ENCODE peak calls at places on chromosomes 5 and 9, in four cellular contexts. One of them, this sample, is unnamed. For H3K4me1, the result is how much of the 10 kb centered on the place peaks cover.

GRCh38 chr9:16318516-16319060 is 551.9 kb downstream of the BNC2 start:
- DNase-seq in right lobe of liver: no peak
- DNase-seq in heart left ventricle: no peak
- DNase-seq in GM23338: no peak
- DNase-seq in this sample: no peak

GRCh38 chr5:169772256-169772655 is 135.2 kb downstream of the DOCK2 start:
- DNase-seq in right lobe of liver: no peak
- DNase-seq in heart left ventricle: no peak
- DNase-seq in GM23338: no peak
- DNase-seq in this sample: no peak

GRCh38 chr5:77546-77945 is 14.4 kb upstream of the PLEKHG4B start:
- DNase-seq in right lobe of liver: no peak
- DNase-seq in heart left ventricle: no peak
- DNase-seq in GM23338: no peak
- DNase-seq in this sample: no peak

GRCh38 chr5:173231996-173232498 is 3.0 kb downstream of the NKX2-5 start:
- DNase-seq in right lobe of liver: no peak
- DNase-seq in heart left ventricle: no peak
- DNase-seq in GM23338: peak
- DNase-seq in this sample: no peak

GRCh38 chr5:44365351-44365750 is 23.9 kb downstream of the FGF10 start:
- DNase-seq in right lobe of liver: no peak
- DNase-seq in heart left ventricle: no peak
- DNase-seq in GM23338: no peak
- DNase-seq in this sample: no peak

GRCh38 chr5:72369301-72370079 is 49.3 kb downstream of the PTCD2 start:
- DNase-seq in right lobe of liver: no peak
- DNase-seq in heart left ventricle: no peak
- DNase-seq in GM23338: no peak
- DNase-seq in this sample: no peak

GRCh38 chr5:79143684-79144379 is 32.2 kb downstream of the BHMT start:
- DNase-seq in right lobe of liver: no peak
- DNase-seq in heart left ventricle: no peak
- DNase-seq in GM23338: no peak
- DNase-seq in this sample: no peak

GRCh38 chr5:7396169-7397004 is 449 bp downstream of the ADCY2 start:
- DNase-seq in right lobe of liver: no peak
- DNase-seq in heart left ventricle: no peak
- DNase-seq in GM23338: peak
- DNase-seq in this sample: peak

GRCh38 chr5:5203441-5203840 is 63.3 kb downstream of the ADAMTS16 start:
- DNase-seq in right lobe of liver: no peak
- DNase-seq in heart left ventricle: no peak
- DNase-seq in GM23338: no peak
- DNase-seq in this sample: no peak

GRCh38 chr5:30100148-30100547 is 1093.3 kb upstream of the CDH6 start:
- DNase-seq in right lobe of liver: no peak
- DNase-seq in heart left ventricle: no peak
- DNase-seq in GM23338: peak
- DNase-seq in this sample: no peak

GRCh38 chr5:116448450-116448849 is 126.2 kb downstream of the SEMA6A start:
- DNase-seq in right lobe of liver: no peak
- DNase-seq in heart left ventricle: no peak
- DNase-seq in GM23338: no peak
- DNase-seq in this sample: no peak

GRCh38 chr5:52620315-52620714 is 167.4 kb upstream of the ITGA1 start:
- DNase-seq in right lobe of liver: no peak
- DNase-seq in heart left ventricle: no peak
- DNase-seq in GM23338: no peak
- DNase-seq in this sample: no peak

GRCh38 chr5:65923339-65923738 is 3.0 kb upstream of the ERBIN start:
- DNase-seq in right lobe of liver: no peak
- DNase-seq in heart left ventricle: no peak
- DNase-seq in GM23338: no peak
- DNase-seq in this sample: no peak

GRCh38 chr9:79764377-79764776 is 192.6 kb downstream of the TLE4 start:
- DNase-seq in right lobe of liver: no peak
- DNase-seq in heart left ventricle: peak
- DNase-seq in GM23338: no peak
- DNase-seq in this sample: no peak

GRCh38 chr5:173155912-173156311 is 11.6 kb downstream of the BNIP1 start:
- DNase-seq in right lobe of liver: no peak
- DNase-seq in heart left ventricle: no peak
- DNase-seq in GM23338: no peak
- DNase-seq in this sample: no peak

GRCh38 chr5:136195971-136196577 is 3.1 kb upstream of the SMIM32 start:
- DNase-seq in right lobe of liver: no peak
- DNase-seq in heart left ventricle: no peak
- DNase-seq in GM23338: no peak
- DNase-seq in this sample: no peak

GRCh38 chr9:755454-756381 is 85.8 kb upstream of the DMRT1 start:
- DNase-seq in right lobe of liver: no peak
- DNase-seq in heart left ventricle: no peak
- DNase-seq in GM23338: no peak
- DNase-seq in this sample: no peak

GRCh38 chr5:132498152-132498551 is 7.6 kb upstream of the IRF1 start:
- DNase-seq in right lobe of liver: peak
- DNase-seq in heart left ventricle: no peak
- DNase-seq in GM23338: no peak
- DNase-seq in this sample: peak

GRCh38 chr5:95835682-95836405 is 13.3 kb upstream of the GLRX start:
- DNase-seq in right lobe of liver: no peak
- DNase-seq in heart left ventricle: no peak
- DNase-seq in GM23338: no peak
- DNase-seq in this sample: no peak

GRCh38 chr9:134170525-134171315 is 6.4 kb upstream of the RNU6ATAC start:
- DNase-seq in right lobe of liver: no peak
- DNase-seq in heart left ventricle: no peak
- DNase-seq in GM23338: no peak
- DNase-seq in this sample: peak

GRCh38 chr9:107932601-107933000 is 443.0 kb upstream of the KLF4 start:
- DNase-seq in right lobe of liver: no peak
- DNase-seq in heart left ventricle: no peak
- DNase-seq in GM23338: no peak
- DNase-seq in this sample: no peak

GRCh38 chr5:111703662-111704061 is 53.3 kb downstream of the NREP start:
- DNase-seq in right lobe of liver: no peak
- DNase-seq in heart left ventricle: no peak
- DNase-seq in GM23338: no peak
- DNase-seq in this sample: no peak

GRCh38 chr9:91071185-91071990 is 269.8 kb downstream of the SYK start:
- DNase-seq in right lobe of liver: no peak
- DNase-seq in heart left ventricle: no peak
- DNase-seq in GM23338: no peak
- DNase-seq in this sample: no peak

GRCh38 chr9:123063896-123064295 is 30.4 kb downstream of the GPR21 start:
- DNase-seq in right lobe of liver: no peak
- DNase-seq in heart left ventricle: no peak
- DNase-seq in GM23338: no peak
- DNase-seq in this sample: no peak

GRCh38 chr5:174998131-174998730 is 273.8 kb downstream of the MSX2 start:
- DNase-seq in right lobe of liver: no peak
- DNase-seq in heart left ventricle: no peak
- DNase-seq in GM23338: no peak
- DNase-seq in this sample: no peak

GRCh38 chr5:54388411-54388810 is 67.1 kb upstream of the HSPB3 start:
- DNase-seq in right lobe of liver: no peak
- DNase-seq in heart left ventricle: no peak
- DNase-seq in GM23338: no peak
- DNase-seq in this sample: peak

GRCh38 chr9:38047301-38048251 is 21.5 kb downstream of the SHB start:
- DNase-seq in right lobe of liver: peak
- DNase-seq in heart left ventricle: peak
- DNase-seq in GM23338: peak
- DNase-seq in this sample: peak

GRCh38 chr5:80941496-80941895 is 18.7 kb upstream of the RASGRF2 start:
- DNase-seq in right lobe of liver: no peak
- DNase-seq in heart left ventricle: no peak
- DNase-seq in GM23338: no peak
- DNase-seq in this sample: no peak

GRCh38 chr9:96006961-96007360 is 131.5 kb downstream of the ERCC6L2 start:
- DNase-seq in right lobe of liver: no peak
- DNase-seq in heart left ventricle: no peak
- DNase-seq in GM23338: no peak
- DNase-seq in this sample: no peak

GRCh38 chr5:32703957-32704356 is 7.2 kb upstream of the NPR3 start:
- DNase-seq in right lobe of liver: no peak
- DNase-seq in heart left ventricle: no peak
- DNase-seq in GM23338: no peak
- DNase-seq in this sample: no peak

GRCh38 chr9:96052703-96053102 is 177.2 kb downstream of the ERCC6L2 start:
- DNase-seq in right lobe of liver: no peak
- DNase-seq in heart left ventricle: no peak
- DNase-seq in GM23338: no peak
- DNase-seq in this sample: no peak

GRCh38 chr5:624118-624950 is 12.2 kb downstream of the CEP72 start:
- DNase-seq in right lobe of liver: no peak
- DNase-seq in heart left ventricle: no peak
- DNase-seq in GM23338: no peak
- DNase-seq in this sample: no peak

GRCh38 chr5:58455966-58456365 is 3.9 kb downstream of the PLK2 start:
- DNase-seq in right lobe of liver: no peak
- DNase-seq in heart left ventricle: no peak
- DNase-seq in GM23338: no peak
- DNase-seq in this sample: no peak
- H3K27ac ChIP-seq in right lobe of liver: no peak
- H3K27ac ChIP-seq in heart left ventricle: peak
- H3K27ac ChIP-seq in GM23338: no peak
- H3K27ac ChIP-seq in this sample: no peak

GRCh38 chr9:112861155-112861554 is 29.5 kb downstream of the SLC46A2 start:
- DNase-seq in right lobe of liver: no peak
- DNase-seq in heart left ventricle: no peak
- DNase-seq in GM23338: no peak
- DNase-seq in this sample: no peak

GRCh38 chr9:112861638-112862555 is 28.8 kb downstream of the SLC46A2 start:
- DNase-seq in right lobe of liver: peak
- DNase-seq in heart left ventricle: peak
- DNase-seq in GM23338: no peak
- DNase-seq in this sample: peak

GRCh38 chr9:112858005-112858404 is 32.7 kb downstream of the SLC46A2 start:
- DNase-seq in right lobe of liver: no peak
- DNase-seq in heart left ventricle: no peak
- DNase-seq in GM23338: no peak
- DNase-seq in this sample: peak

GRCh38 chr9:112858625-112859147 is 32.0 kb downstream of the SLC46A2 start:
- DNase-seq in right lobe of liver: no peak
- DNase-seq in heart left ventricle: no peak
- DNase-seq in GM23338: no peak
- DNase-seq in this sample: no peak

GRCh38 chr9:112860466-112860865 is 30.2 kb downstream of the SLC46A2 start:
- DNase-seq in right lobe of liver: no peak
- DNase-seq in heart left ventricle: no peak
- DNase-seq in GM23338: no peak
- DNase-seq in this sample: no peak
- H3K4me1 ChIP-seq in right lobe of liver: under half
- H3K4me1 ChIP-seq in heart left ventricle: under half
- H3K4me1 ChIP-seq in GM23338: under half
- H3K4me1 ChIP-seq in this sample: under half

GRCh38 chr9:113532809-113533190 is 69.3 kb downstream of the RGS3 start:
- DNase-seq in right lobe of liver: no peak
- DNase-seq in heart left ventricle: no peak
- DNase-seq in GM23338: no peak
- DNase-seq in this sample: no peak

GRCh38 chr9:113530942-113531341 is 67.4 kb downstream of the RGS3 start:
- DNase-seq in right lobe of liver: no peak
- DNase-seq in heart left ventricle: no peak
- DNase-seq in GM23338: no peak
- DNase-seq in this sample: no peak

GRCh38 chr9:113533335-113534225 is 70.1 kb downstream of the RGS3 start:
- DNase-seq in right lobe of liver: no peak
- DNase-seq in heart left ventricle: no peak
- DNase-seq in GM23338: peak
- DNase-seq in this sample: no peak

GRCh38 chr9:113530022-113530635 is 66.6 kb downstream of the RGS3 start:
- DNase-seq in right lobe of liver: no peak
- DNase-seq in heart left ventricle: no peak
- DNase-seq in GM23338: no peak
- DNase-seq in this sample: no peak

GRCh38 chr9:113531919-113532808 is 68.6 kb downstream of the RGS3 start:
- DNase-seq in right lobe of liver: no peak
- DNase-seq in heart left ventricle: no peak
- DNase-seq in GM23338: no peak
- DNase-seq in this sample: no peak
- H3K27ac ChIP-seq in right lobe of liver: no peak
- H3K27ac ChIP-seq in heart left ventricle: no peak
- H3K27ac ChIP-seq in GM23338: no peak
- H3K27ac ChIP-seq in this sample: no peak

GRCh38 chr9:36382484-36382883 is 17.6 kb downstream of the RNF38 start:
- DNase-seq in right lobe of liver: no peak
- DNase-seq in heart left ventricle: no peak
- DNase-seq in GM23338: peak
- DNase-seq in this sample: no peak
- H3K4me1 ChIP-seq in right lobe of liver: under half
- H3K4me1 ChIP-seq in heart left ventricle: under half
- H3K4me1 ChIP-seq in GM23338: half or more
- H3K4me1 ChIP-seq in this sample: under half

DNA sequence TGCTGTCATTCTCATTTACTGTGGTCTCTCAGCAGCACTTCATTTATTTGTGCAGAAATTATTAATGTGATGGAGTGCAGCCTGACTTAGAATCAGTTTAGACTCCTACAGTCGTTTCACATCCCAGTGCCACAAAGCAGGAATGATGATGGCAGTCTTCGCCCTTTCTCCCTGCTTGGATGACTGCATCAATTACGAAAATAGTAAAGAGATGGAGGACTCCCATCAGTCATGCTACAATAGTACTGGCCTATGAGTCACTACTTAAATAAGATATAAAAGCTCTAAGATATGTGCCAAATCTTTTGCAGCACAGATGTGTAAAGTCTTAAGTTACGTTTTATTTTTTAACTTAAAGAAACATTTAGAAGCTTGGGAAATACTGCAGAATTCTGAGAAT is 263.9 kb downstream of the CHSY3 start:
- DNase-seq in right lobe of liver: no peak
- DNase-seq in heart left ventricle: no peak
- DNase-seq in GM23338: no peak
- DNase-seq in this sample: no peak
- H3K27ac ChIP-seq in right lobe of liver: no peak
- H3K27ac ChIP-seq in heart left ventricle: no peak
- H3K27ac ChIP-seq in GM23338: peak
- H3K27ac ChIP-seq in this sample: no peak

GRCh38 chr5:149427374-149427773 is 48.3 kb upstream of the IL17B start:
- DNase-seq in right lobe of liver: no peak
- DNase-seq in heart left ventricle: no peak
- DNase-seq in GM23338: no peak
- DNase-seq in this sample: no peak
- H3K4me1 ChIP-seq in right lobe of liver: under half
- H3K4me1 ChIP-seq in heart left ventricle: under half
- H3K4me1 ChIP-seq in GM23338: under half
- H3K4me1 ChIP-seq in this sample: under half

GRCh38 chr5:171681667-171682066 is 104.0 kb upstream of the SMIM23 start:
- DNase-seq in right lobe of liver: no peak
- DNase-seq in heart left ventricle: no peak
- DNase-seq in GM23338: no peak
- DNase-seq in this sample: no peak
- H3K27ac ChIP-seq in right lobe of liver: no peak
- H3K27ac ChIP-seq in heart left ventricle: no peak
- H3K27ac ChIP-seq in GM23338: no peak
- H3K27ac ChIP-seq in this sample: no peak

This sample was measured in aorta.